ENCODE peak calls at places on chromosomes 1 and 21, in six cellular contexts. Y is CD4-positive, CD25-positive, alpha-beta regulatory T cell; J is cardiac muscle cell; P is RWPE2; E is AG04450; H is SJSA1. A is an unnamed sample.

GRCh38 chr21:41993744-41994143 is 16.4 kb downstream of the ZBTB21 start:
- DNase-seq in J (peak), Y (no peak), P (no peak), E (peak), H (peak), A (no peak)

GRCh38 chr1:61083799-61084385 is 1.5 kb downstream of the NFIA start:
- DNase-seq in H (no peak), P (no peak), E (no peak), J (no peak), Y (no peak), A (no peak)

GRCh38 chr1:209748620-209749019 is 7.2 kb upstream of the TRAF3IP3 start:
- DNase-seq in H (no peak), J (no peak), E (no peak), P (no peak), Y (no peak), A (no peak)

GRCh38 chr1:147080671-147081394 is 91.4 kb downstream of the PRKAB2 start:
- DNase-seq in J (no peak), E (no peak), H (no peak), Y (no peak), P (no peak), A (no peak)

GRCh38 chr1:41432481-41433280 is 51.8 kb downstream of the EDN2 start:
- DNase-seq in Y (peak), H (peak), E (peak), J (peak), P (peak), A (peak)

GRCh38 chr1:154534263-154534844 is 24.1 kb downstream of the UBE2Q1 start:
- DNase-seq in H (no peak), Y (no peak), J (peak), P (no peak), E (no peak), A (no peak)

GRCh38 chr1:2199042-2199810 is 4.7 kb upstream of the FAAP20 start:
- DNase-seq in Y (peak), H (peak), J (peak), E (peak), P (no peak), A (peak)

GRCh38 chr1:48058135-48058534 is 61.0 kb upstream of the TRABD2B start:
- DNase-seq in Y (no peak), J (no peak), P (no peak), E (no peak), H (no peak), A (no peak)

GRCh38 chr21:37076087-37076486 is 3.0 kb downstream of the TTC3 start:
- DNase-seq in J (no peak), E (no peak), H (no peak), P (no peak), Y (no peak), A (no peak)
- H3K27ac ChIP-seq in J (no peak), E (no peak), H (no peak), P (no peak), Y (no peak), A (no peak)

GRCh38 chr1:224617410-224618361 is 1.6 kb downstream of the CNIH3 start:
- DNase-seq in J (no peak), P (no peak), H (no peak), E (no peak), Y (no peak), A (no peak)
- H3K4me3 ChIP-seq in J (peak), P (peak), H (peak), E (peak), Y (no peak), A (peak)

GRCh38 chr1:151945725-151946365 is 36.5 kb upstream of the THEM4 start:
- DNase-seq in H (peak), E (peak), Y (peak), P (peak), J (peak), A (peak)
- H3K27ac ChIP-seq in H (peak), E (no peak), Y (peak), P (peak), J (no peak), A (peak)

GRCh38 chr21:44708213-44708865 is 3.0 kb downstream of the TSPEAR start:
- DNase-seq in E (no peak), Y (no peak), P (peak), J (no peak), H (no peak), A (no peak)
- H3K4me3 ChIP-seq in E (no peak), Y (no peak), P (no peak), J (no peak), H (no peak), A (no peak)

A was measured in suprapubic skin.